ENCODE peak calls at places on chromosomes 7 and 10, in nine cellular contexts. W is glutamatergic neuron; E is stimulated activated naive CD8-positive, alpha-beta T cell treated with anti-CD3 and anti-CD28 coated beads, Interleukin-15, amount 100 ng/mL, for 72 hours; N is SW480; F is T-helper 1 cell; H is left lung; X is nucleus accumbens; K is A549; Z is midbrain. M is an unnamed sample.

GRCh38 chr10:123928427-123928826 is 36.8 kb upstream of the CPXM2 start:
- DNase-seq in N (no peak), F (no peak), W (no peak), E (no peak), K (no peak), Z (no peak), X (no peak), H (no peak), M (no peak)

GRCh38 chr7:158819571-158820203 is 9.6 kb downstream of the ESYT2 start:
- DNase-seq in E (peak), K (no peak), X (no peak), Z (no peak), F (no peak), N (peak), W (no peak), H (no peak), M (no peak)

GRCh38 chr7:1059200-1060091 is 15.1 kb downstream of the GPR146 start:
- DNase-seq in N (no peak), W (peak), K (no peak), H (no peak), X (no peak), Z (no peak), F (no peak), E (no peak), M (no peak)

GRCh38 chr7:125195156-125195555 is 265.5 kb upstream of the POT1 start:
- DNase-seq in F (no peak), E (no peak), H (no peak), N (no peak), K (no peak), W (no peak), X (no peak), Z (no peak), M (no peak)

GRCh38 chr10:110356628-110357245 is 52.0 kb upstream of the SMNDC1 start:
- DNase-seq in N (peak), X (no peak), Z (no peak), W (no peak), K (no peak), F (peak), H (peak), E (peak), M (no peak)

GRCh38 chr10:113290137-113290536 is 262.7 kb upstream of the HABP2 start:
- DNase-seq in N (no peak), H (no peak), K (no peak), W (no peak), F (no peak), Z (no peak), E (no peak), X (no peak), M (no peak)

GRCh38 chr10:125158528-125159485 is 1.6 kb downstream of the CTBP2 start:
- DNase-seq in W (no peak), Z (peak), F (no peak), K (peak), N (no peak), X (no peak), H (peak), E (peak), M (no peak)

GRCh38 chr10:44216073-44216472 is 168.8 kb downstream of the CXCL12 start:
- DNase-seq in H (no peak), Z (no peak), E (no peak), N (no peak), W (no peak), K (no peak), F (no peak), X (no peak), M (no peak)

GRCh38 chr7:157576415-157576814 is 239.6 kb downstream of the DNAJB6 start:
- DNase-seq in E (peak), X (no peak), N (no peak), W (no peak), Z (no peak), F (peak), H (no peak), K (no peak), M (no peak)

GRCh38 chr10:50614444-50615137 is 9.2 kb downstream of the SGMS1 start:
- DNase-seq in N (peak), E (peak), X (no peak), H (no peak), K (peak), F (no peak), W (no peak), Z (no peak), M (no peak)

GRCh38 chr10:117216611-117217195 is 19.4 kb downstream of the KCNK18 start:
- DNase-seq in H (peak), E (peak), X (no peak), Z (peak), K (peak), W (peak), F (peak), N (peak), M (peak)

GRCh38 chr10:103517234-103518085 is 24.0 kb downstream of the NEURL1 start:
- DNase-seq in Z (no peak), H (no peak), W (no peak), X (no peak), K (no peak), F (no peak), N (no peak), E (no peak), M (no peak)

GRCh38 chr7:128906001-128906765 is 4.3 kb downstream of the KCP start:
- DNase-seq in K (no peak), F (no peak), W (no peak), X (no peak), H (no peak), Z (no peak), E (no peak), N (no peak), M (no peak)

GRCh38 chr7:155862088-155862487 is 49.8 kb upstream of the SHH start:
- DNase-seq in N (no peak), E (no peak), F (no peak), X (no peak), Z (no peak), K (peak), W (no peak), H (no peak), M (no peak)

GRCh38 chr7:128099204-128099671 is 68.0 kb upstream of the LRRC4 start:
- DNase-seq in K (no peak), H (no peak), E (no peak), F (no peak), N (no peak), W (no peak), X (no peak), Z (no peak), M (no peak)

GRCh38 chr7:12729112-12729511 is 41.7 kb downstream of the ARL4A start:
- DNase-seq in Z (peak), N (peak), K (no peak), H (peak), X (no peak), E (no peak), F (no peak), W (peak), M (peak)

GRCh38 chr10:76082956-76083355 is 651.5 kb downstream of the LRMDA start:
- DNase-seq in H (no peak), N (peak), K (peak), F (no peak), E (no peak), Z (no peak), W (no peak), X (no peak), M (no peak)

GRCh38 chr10:33336606-33337334 is 2.3 kb upstream of the NRP1 start:
- DNase-seq in W (peak), N (no peak), K (peak), X (no peak), H (peak), E (peak), Z (no peak), F (no peak), M (peak)

GRCh38 chr7:1725199-1725701 is 55.2 kb downstream of the ELFN1 start:
- DNase-seq in F (no peak), E (no peak), X (no peak), K (no peak), W (peak), H (peak), Z (no peak), N (peak), M (no peak)

GRCh38 chr10:61215276-61215675 is 237.9 kb downstream of the TMEM26 start:
- DNase-seq in X (no peak), H (no peak), K (no peak), F (no peak), Z (no peak), N (no peak), E (no peak), W (no peak), M (no peak)

GRCh38 chr10:87675396-87676376 is 16.0 kb downstream of the PAPSS2 start:
- DNase-seq in H (no peak), W (no peak), N (no peak), Z (no peak), F (no peak), K (no peak), X (no peak), E (no peak), M (no peak)

GRCh38 chr10:56679578-56679977 is 318.5 kb upstream of the ZWINT start:
- DNase-seq in X (no peak), W (no peak), N (no peak), F (no peak), H (no peak), K (no peak), Z (no peak), E (no peak), M (no peak)

GRCh38 chr10:124560377-124560776 is 98.8 kb downstream of the LHPP start:
- DNase-seq in X (no peak), H (peak), W (peak), K (no peak), F (no peak), E (no peak), Z (peak), N (no peak), M (no peak)

GRCh38 chr7:42527004-42527403 is 290.0 kb upstream of the GLI3 start:
- DNase-seq in Z (no peak), N (no peak), X (no peak), E (no peak), W (no peak), F (no peak), H (no peak), K (no peak), M (no peak)

GRCh38 chr10:53140516-53140915 is 367.9 kb upstream of the MBL2 start:
- DNase-seq in Z (no peak), H (no peak), F (no peak), N (no peak), E (no peak), K (no peak), W (no peak), X (no peak), M (no peak)

GRCh38 chr7:24920702-24921679 is 59.0 kb downstream of the OSBPL3 start:
- DNase-seq in N (no peak), X (no peak), K (no peak), H (peak), W (no peak), Z (no peak), F (no peak), E (no peak), M (no peak)

GRCh38 chr10:80260295-80261243 is 28.9 kb downstream of the MAT1A start:
- DNase-seq in N (no peak), K (peak), Z (no peak), F (no peak), H (no peak), E (peak), W (no peak), X (no peak), M (peak)

GRCh38 chr10:46236537-46236887 is 50.3 kb upstream of the ANTXRL start:
- DNase-seq in K (no peak), X (no peak), H (no peak), Z (no peak), W (no peak), F (no peak), N (no peak), E (no peak), M (peak)

GRCh38 chr10:5373321-5373720 is 8.6 kb downstream of the UCN3 start:
- DNase-seq in N (no peak), F (no peak), Z (no peak), H (no peak), K (no peak), W (no peak), X (no peak), E (no peak), M (no peak)

GRCh38 chr7:132353902-132354301 is 222.4 kb downstream of the PLXNA4 start:
- DNase-seq in F (no peak), Z (no peak), W (no peak), H (no peak), X (no peak), N (no peak), E (no peak), K (no peak), M (no peak)

GRCh38 chr10:93028881-93029280 is 31.7 kb upstream of the CYP26C1 start:
- DNase-seq in Z (no peak), X (no peak), N (no peak), K (peak), W (no peak), H (no peak), E (no peak), F (no peak), M (no peak)

GRCh38 chr10:115272482-115272881 is 179.3 kb downstream of the ATRNL1 start:
- DNase-seq in H (no peak), N (no peak), Z (no peak), X (no peak), F (no peak), W (no peak), K (no peak), E (no peak), M (no peak)